ENCODE peak calls at places on chromosomes 12 and 14, in four cellular contexts. Z is activated CD8-positive, alpha-beta T cell treated with anti-CD3 and anti-CD28 coated beads, Interleukin-2, amount 10 ng/mL, durations not matched to agents 7 days and 5 days; U is stimulated activated CD4-positive, alpha-beta T cell treated with anti-CD3 and anti-CD28 coated beads, Interleukin-2, amount 100 ng/mL, for 4 hours; I is astrocyte of the spinal cord. X is an unnamed sample.

GRCh38 chr14:101227611-101228594 is 324.4 kb upstream of the RTL1 start:
- DNase-seq in Z (no peak), U (no peak), I (no peak), X (no peak)

GRCh38 chr12:26125451-26126339 is 858 bp upstream of the BHLHE41 start:
- DNase-seq in Z (peak), U (no peak), I (peak), X (peak)

GRCh38 chr14:101903111-101903561 is 61.2 kb upstream of the DYNC1H1 start:
- DNase-seq in Z (no peak), U (no peak), I (no peak), X (no peak)

GRCh38 chr14:50955373-50956043 is 11.2 kb upstream of the PYGL start:
- DNase-seq in Z (no peak), U (no peak), I (peak), X (peak)

GRCh38 chr14:72714871-72715214 is 179.1 kb downstream of the DPF3 start:
- DNase-seq in Z (no peak), U (no peak), I (peak), X (no peak)

GRCh38 chr14:39939023-39939422 is 506.8 kb upstream of the FBXO33 start:
- DNase-seq in Z (no peak), U (no peak), I (peak), X (no peak)

GRCh38 chr12:105077435-105077834 is 6.8 kb downstream of the ALDH1L2 start:
- DNase-seq in Z (no peak), U (no peak), I (no peak), X (no peak)

GRCh38 chr12:102326987-102327386 is 129.4 kb upstream of the PMCH start:
- DNase-seq in Z (no peak), U (no peak), I (no peak), X (no peak)

GRCh38 chr12:80241576-80242273 is 142.4 kb downstream of the OTOGL start:
- DNase-seq in Z (no peak), U (no peak), I (peak), X (no peak)

GRCh38 chr14:37318938-37319337 is 121.2 kb downstream of the MIPOL1 start:
- DNase-seq in Z (no peak), U (no peak), I (no peak), X (no peak)

GRCh38 chr14:81449576-81449975 is 49.5 kb upstream of the STON2 start:
- DNase-seq in Z (no peak), U (no peak), I (no peak), X (no peak)

GRCh38 chr12:112843272-112843671 is 51.7 kb downstream of the RPH3A start:
- DNase-seq in Z (no peak), U (no peak), I (peak), X (peak)

GRCh38 chr14:56199976-56200577 is 81.9 kb downstream of the PELI2 start:
- DNase-seq in Z (no peak), U (no peak), I (no peak), X (no peak)

GRCh38 chr14:21626491-21627230 is 8.1 kb downstream of the OR10G2 start:
- DNase-seq in Z (no peak), U (no peak), I (peak), X (no peak)

GRCh38 chr12:77232045-77232444 is 166.7 kb upstream of the E2F7 start:
- DNase-seq in Z (no peak), U (no peak), I (peak), X (no peak)

GRCh38 chr12:96846313-96846712 is 60.7 kb upstream of the NEDD1 start:
- DNase-seq in Z (no peak), U (no peak), I (peak), X (no peak)

GRCh38 chr12:54390668-54391551 is 6.4 kb upstream of the ZNF385A start:
- DNase-seq in Z (peak), U (peak), I (no peak), X (peak)

GRCh38 chr14:102086972-102087761 is at the start of gene HSP90AA1:
- DNase-seq in Z (peak), U (peak), I (peak), X (peak)

GRCh38 chr14:60204104-60204842 is 39.1 kb upstream of the DHRS7 start:
- DNase-seq in Z (no peak), U (no peak), I (no peak), X (no peak)

GRCh38 chr14:85531141-85531593 is 1.2 kb downstream of the FLRT2 start:
- DNase-seq in Z (no peak), U (no peak), I (peak), X (no peak)

GRCh38 chr12:43676183-43676813 is 82.3 kb downstream of the PUS7L start:
- DNase-seq in Z (peak), U (no peak), I (no peak), X (no peak)

GRCh38 chr12:45762185-45763110 is 32.9 kb downstream of the ARID2 start:
- DNase-seq in Z (no peak), U (no peak), I (peak), X (peak)

GRCh38 chr14:53808042-53808441 is 148.6 kb downstream of the BMP4 start:
- DNase-seq in Z (no peak), U (no peak), I (peak), X (no peak)

GRCh38 chr12:33267641-33268040 is 172.0 kb downstream of the SYT10 start:
- DNase-seq in Z (no peak), U (no peak), I (no peak), X (no peak)

X was measured in NCI-H510A treated with DMSO at 0.1 percent for 48 hours.